ENCODE peak calls at places on chromosome 12, in seven cellular contexts. G, B, C, F, N, Q and D are unnamed samples.
A peak's percentile ranks its signal among the peaks of the same experiment; 100 is the strongest.

GRCh38 chr12:51620448-51620847 is 29.4 kb downstream of the SCN8A start:
- DNase-seq in F (no peak), N (no peak), C (peak; percentile 10), G (no peak), B (peak; percentile 54), Q (no peak), D (peak; percentile 57)

GRCh38 chr12:104737682-104738370 is 220.3 kb downstream of the SLC41A2 start:
- DNase-seq in Q (no peak), N (no peak), C (no peak), B (no peak), F (no peak), G (no peak), D (no peak)

GRCh38 chr12:22978962-22979361 is 354.0 kb downstream of the ETNK1 start:
- DNase-seq in C (peak; percentile 92), Q (no peak), N (no peak), B (peak; percentile 65), F (no peak), G (peak; percentile 93), D (peak; percentile 88)

GRCh38 chr12:39736406-39736805 is 116.8 kb upstream of the ABCD2 start:
- DNase-seq in C (no peak), G (no peak), B (no peak), F (no peak), Q (no peak), N (no peak), D (no peak)

GRCh38 chr12:203462-204260 is 10.3 kb downstream of the SLC6A12 start:
- DNase-seq in B (no peak), F (no peak), Q (peak; percentile 70), G (no peak), C (peak; percentile 17), N (no peak), D (no peak)

GRCh38 chr12:54249489-54249888 is 30.4 kb downstream of the CBX5 start:
- DNase-seq in N (no peak), C (no peak), Q (no peak), G (no peak), B (no peak), F (no peak), D (no peak)

GRCh38 chr12:131137836-131138637 is 184.3 kb downstream of the ADGRD1 start:
- DNase-seq in G (no peak), Q (peak; percentile 67), C (peak; percentile 31), N (no peak), B (no peak), F (no peak), D (peak; percentile 58)

GRCh38 chr12:1115471-1116242 is 124.6 kb downstream of the ERC1 start:
- DNase-seq in C (peak; percentile 29), N (no peak), F (no peak), Q (no peak), B (peak; percentile 26), G (peak; percentile 56), D (no peak)

GRCh38 chr12:4145990-4146859 is 127.3 kb upstream of the CCND2 start:
- DNase-seq in F (no peak), Q (no peak), C (no peak), B (no peak), N (no peak), G (no peak), D (no peak)

GRCh38 chr12:29088611-29089219 is 60.4 kb upstream of the FAR2 start:
- DNase-seq in G (peak; percentile 26), C (peak; percentile 48), N (no peak), Q (no peak), F (no peak), B (no peak), D (peak; percentile 26)

GRCh38 chr12:7503686-7504085 is at the start of gene CD163:
- DNase-seq in N (no peak), G (no peak), C (no peak), B (no peak), Q (no peak), F (no peak), D (no peak)

GRCh38 chr12:89539425-89540117 is 13.7 kb upstream of the POC1B start:
- DNase-seq in Q (no peak), N (no peak), F (no peak), G (no peak), B (no peak), C (no peak), D (no peak)

GRCh38 chr12:104064842-104065441 is 611 bp downstream of the HCFC2 start:
- DNase-seq in G (peak; percentile 9), F (no peak), B (no peak), N (no peak), C (peak; percentile 16), Q (peak; percentile 78), D (no peak)

GRCh38 chr12:3604750-3605638 is 114.0 kb downstream of the PRMT8 start:
- DNase-seq in F (no peak), Q (peak; percentile 71), C (peak; percentile 21), N (peak; percentile 38), B (no peak), G (peak; percentile 14), D (no peak)

GRCh38 chr12:51549637-51550036 is 41.4 kb upstream of the SCN8A start:
- DNase-seq in N (no peak), F (no peak), C (no peak), G (peak; percentile 3), Q (no peak), B (peak; percentile 7), D (no peak)

GRCh38 chr12:72330784-72331183 is 58.6 kb downstream of the TRHDE start:
- DNase-seq in F (no peak), N (no peak), Q (no peak), C (no peak), B (no peak), G (no peak), D (no peak)

GRCh38 chr12:5022465-5023061 is 21.1 kb upstream of the KCNA5 start:
- DNase-seq in N (peak; percentile 24), Q (peak; percentile 82), C (peak; percentile 56), G (peak; percentile 25), B (no peak), F (peak; percentile 28), D (peak; percentile 34)

GRCh38 chr12:5889381-5890047 is 55.5 kb downstream of the ANO2 start:
- DNase-seq in B (no peak), G (no peak), F (no peak), Q (no peak), N (no peak), C (no peak), D (no peak)

GRCh38 chr12:87253157-87253556 is 776.0 kb downstream of the C12orf50 start:
- DNase-seq in F (no peak), Q (no peak), B (no peak), G (peak; percentile 12), N (no peak), C (peak; percentile 13), D (no peak)

GRCh38 chr12:30795660-30796507 is 41.1 kb upstream of the CAPRIN2 start:
- DNase-seq in C (peak; percentile 84), B (no peak), N (peak; percentile 56), G (peak; percentile 92), Q (peak; percentile 88), F (peak; percentile 54), D (peak; percentile 66)

GRCh38 chr12:30796508-30796780 is 41.7 kb upstream of the CAPRIN2 start:
- DNase-seq in F (no peak), B (no peak), Q (no peak), G (peak; percentile 81), N (no peak), C (peak; percentile 77), D (peak; percentile 58)

GRCh38 chr12:30796891-30797371 is 42.2 kb upstream of the CAPRIN2 start:
- DNase-seq in Q (no peak), F (no peak), C (peak; percentile 36), B (no peak), N (no peak), G (peak; percentile 45), D (peak; percentile 30)

GRCh38 chr12:30795410-30795659 is 40.6 kb upstream of the CAPRIN2 start:
- DNase-seq in Q (no peak), N (no peak), C (no peak), F (no peak), G (peak; percentile 91), B (no peak), D (peak; percentile 42)

DNA sequence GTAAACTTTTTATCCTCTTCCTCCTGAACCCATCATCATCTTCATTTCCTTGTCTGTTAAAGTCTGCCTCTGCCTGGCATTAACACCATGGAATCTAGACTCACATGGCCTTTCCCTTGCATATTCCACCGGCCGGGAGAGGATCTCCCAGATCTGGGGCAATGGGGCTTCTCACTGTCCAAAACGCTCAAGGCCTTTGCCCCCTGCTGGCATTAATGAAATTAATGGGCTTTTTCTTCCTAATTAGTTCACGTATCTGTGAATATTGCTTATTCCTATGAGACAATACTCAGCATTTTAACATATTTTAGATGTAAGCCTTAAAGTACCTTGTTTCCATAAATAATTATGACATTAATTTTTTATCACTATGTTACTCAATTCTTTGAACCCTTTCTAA is 42.9 kb upstream of the CAPRIN2 start:
- DNase-seq in Q (no peak), C (no peak), B (no peak), F (no peak), G (no peak), N (no peak), D (peak; percentile 5)
- TF ChIP-seq CTCF in Q (no peak), C (no peak), B (no peak), F (peak; percentile 36), G (no peak), N (no peak), D (peak; percentile 13)

GRCh38 chr12:57214398-57214781 is 2.2 kb upstream of the NXPH4 start:
- DNase-seq in C (peak; percentile 65), Q (peak; percentile 86), B (no peak), F (no peak), N (peak; percentile 46), G (peak; percentile 39), D (peak; percentile 61)

GRCh38 chr12:57215065-57215464 is 1.5 kb upstream of the NXPH4 start:
- DNase-seq in C (no peak), Q (no peak), F (no peak), N (no peak), B (no peak), G (no peak), D (no peak)

GRCh38 chr12:57216931-57217871 is 607 bp downstream of the NXPH4 start:
- DNase-seq in G (no peak), B (no peak), C (peak; percentile 40), F (no peak), Q (no peak), N (no peak), D (peak; percentile 13)

GRCh38 chr12:57215668-57216013 is 953 bp upstream of the NXPH4 start:
- DNase-seq in F (no peak), C (peak; percentile 32), B (no peak), N (no peak), Q (no peak), G (no peak), D (no peak)

GRCh38 chr12:57216014-57216891 is at the start of gene NXPH4:
- DNase-seq in F (no peak), N (no peak), B (no peak), G (no peak), C (no peak), Q (peak; percentile 83), D (no peak)
- H3K4me3 ChIP-seq in F (peak within 1 kb of the TSS; percentile 53), N (peak within 1 kb of the TSS; percentile 28), B (peak within 1 kb of the TSS; percentile 54), G (peak within 1 kb of the TSS; percentile 37), C (peak within 1 kb of the TSS; percentile 35), Q (peak within 1 kb of the TSS; percentile 42), D (peak within 1 kb of the TSS; percentile 60)

GRCh38 chr12:120358412-120359158 is 10.4 kb downstream of the MSI1 start:
- DNase-seq in Q (no peak), G (no peak), C (no peak), N (no peak), F (no peak), B (no peak), D (no peak)
- TF ChIP-seq CTCF in Q (no peak), G (no peak), C (no peak), N (no peak), F (peak; percentile 43), B (no peak), D (no peak)

DNA sequence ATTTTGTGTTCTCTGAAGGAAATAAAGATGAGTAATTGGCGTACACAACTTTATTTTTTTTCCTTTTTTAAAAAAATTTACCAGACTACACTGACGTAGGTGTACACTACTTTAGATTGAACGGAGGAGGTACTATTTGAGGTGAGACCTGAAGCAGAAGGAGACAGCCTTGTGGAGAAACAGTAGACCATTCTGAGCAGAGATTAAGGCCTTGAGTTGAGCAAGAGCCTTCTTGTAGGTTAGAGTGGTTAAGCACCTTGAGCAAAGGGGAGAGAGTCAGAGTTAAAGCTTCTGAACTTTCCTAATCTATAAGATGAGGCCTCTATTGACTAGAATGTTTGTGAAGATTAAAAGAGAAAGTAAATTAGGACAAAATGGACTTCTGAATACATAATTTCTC is 2.5 kb downstream of the LEMD3 start:
- DNase-seq in N (no peak), C (no peak), Q (no peak), G (no peak), F (no peak), B (no peak), D (peak; percentile 20)
- H3K4me3 ChIP-seq in N (peak overlapping the region; percentile 2), C (no peak overlapping the region), Q (peak overlapping the region; percentile 87), G (peak overlapping the region; percentile 87), F (peak overlapping the region; percentile 82), B (peak overlapping the region; percentile 89), D (peak overlapping the region; percentile 85)